ENCODE peak calls at places on chromosome 22, in seven cellular contexts. R, F, I, U, Z, T and V are unnamed samples. For H3K4me1, the result is how much of the 10 kb centered on the place peaks cover.

GRCh38 chr22:33883961-33884808 is 36.1 kb downstream of the LARGE1 start:
- DNase-seq in U (no peak), F (no peak), I (no peak), Z (no peak), T (no peak), R (no peak), V (no peak)

GRCh38 chr22:46121523-46122287 is 28.6 kb upstream of the PPARA start:
- DNase-seq in R (no peak), F (no peak), U (no peak), T (no peak), I (no peak), Z (no peak), V (no peak)

GRCh38 chr22:16922076-16922475 is 85.9 kb downstream of the GAB4 start:
- DNase-seq in U (no peak), F (no peak), R (no peak), I (no peak), Z (no peak), T (no peak), V (peak)

GRCh38 chr22:45208993-45209838 is 31.5 kb downstream of the KIAA0930 start:
- DNase-seq in R (peak), U (peak), F (peak), I (peak), T (no peak), Z (peak), V (peak)

GRCh38 chr22:45805413-45805812 is 133.8 kb downstream of the ATXN10 start:
- DNase-seq in F (no peak), Z (no peak), R (no peak), U (no peak), T (no peak), I (no peak), V (no peak)

GRCh38 chr22:39543095-39543494 is 10.5 kb upstream of the RPS19BP1 start:
- DNase-seq in U (peak), F (no peak), R (no peak), I (peak), T (no peak), Z (peak), V (no peak)

GRCh38 chr22:44571566-44572413 is 73.8 kb upstream of the RTL6 start:
- DNase-seq in F (no peak), T (no peak), R (no peak), I (no peak), U (no peak), Z (no peak), V (no peak)

GRCh38 chr22:39999144-39999757 is 4.5 kb downstream of the FAM83F start:
- DNase-seq in U (peak), T (no peak), R (no peak), I (peak), Z (no peak), F (no peak), V (peak)

GRCh38 chr22:21947040-21948014 is 5.3 kb downstream of the PPM1F start:
- DNase-seq in F (peak), T (no peak), I (peak), Z (peak), R (peak), U (peak), V (peak)

GRCh38 chr22:23220485-23221350 is 40.4 kb downstream of the BCR start:
- DNase-seq in T (peak), Z (no peak), U (no peak), R (no peak), F (no peak), I (peak), V (no peak)

GRCh38 chr22:19903513-19903912 is 38.1 kb upstream of the COMT start:
- DNase-seq in F (no peak), U (no peak), T (no peak), Z (no peak), R (peak), I (no peak), V (no peak)

GRCh38 chr22:33579448-33580093 is 340.7 kb downstream of the LARGE1 start:
- DNase-seq in U (peak), F (peak), I (peak), T (peak), R (peak), Z (peak), V (peak)

GRCh38 chr22:43222281-43222680 is 35.3 kb upstream of the TTLL12 start:
- DNase-seq in I (no peak), T (no peak), U (no peak), F (no peak), R (no peak), Z (no peak), V (no peak)

GRCh38 chr22:40805239-40805638 is 13.9 kb downstream of the SLC25A17 start:
- DNase-seq in T (no peak), Z (no peak), R (no peak), U (no peak), I (no peak), F (no peak), V (peak)

GRCh38 chr22:19766506-19767426 is 6.2 kb downstream of the TBX1 start:
- DNase-seq in Z (peak), U (peak), F (no peak), R (peak), I (no peak), T (peak), V (peak)

GRCh38 chr22:45968751-45969413 is 8.1 kb downstream of the WNT7B start:
- DNase-seq in T (no peak), Z (no peak), I (peak), R (no peak), F (no peak), U (peak), V (no peak)

GRCh38 chr22:43892183-43892894 is 526 bp upstream of the PNPLA5 start:
- DNase-seq in U (no peak), Z (no peak), T (no peak), F (no peak), I (no peak), R (no peak), V (peak)

GRCh38 chr22:39253427-39254070 is 8.8 kb upstream of the PDGFB start:
- DNase-seq in U (peak), T (peak), Z (no peak), I (peak), R (no peak), F (no peak), V (peak)

GRCh38 chr22:47102648-47103047 is 340.2 kb downstream of the TBC1D22A start:
- DNase-seq in F (no peak), I (peak), R (peak), T (peak), Z (peak), U (peak), V (peak)

GRCh38 chr22:47371263-47372090 is 609.0 kb downstream of the TBC1D22A start:
- DNase-seq in F (no peak), I (no peak), R (no peak), T (no peak), Z (peak), U (no peak), V (no peak)

GRCh38 chr22:38724926-38725571 is 19.3 kb downstream of the GTPBP1 start:
- DNase-seq in R (no peak), T (no peak), F (no peak), I (peak), U (peak), Z (no peak), V (peak)

GRCh38 chr22:38953091-38953490 is 4.3 kb upstream of the APOBEC3A start:
- DNase-seq in I (no peak), T (no peak), F (no peak), U (no peak), Z (no peak), R (no peak), V (no peak)

GRCh38 chr22:45612940-45613339 is 58.7 kb upstream of the ATXN10 start:
- DNase-seq in I (no peak), T (no peak), F (no peak), R (no peak), U (no peak), Z (no peak), V (no peak)

GRCh38 chr22:20418211-20418788 is 19.3 kb downstream of the SCARF2 start:
- DNase-seq in T (peak), I (peak), U (peak), R (peak), F (peak), Z (peak), V (peak)

GRCh38 chr22:35552186-35552842 is 11.7 kb downstream of the RASD2 start:
- DNase-seq in Z (peak), R (peak), I (no peak), F (peak), U (peak), T (no peak), V (peak)

GRCh38 chr22:20016734-20017621 is at the start of gene ARVCF:
- DNase-seq in R (peak), Z (peak), U (peak), F (peak), I (peak), T (peak), V (peak)

GRCh38 chr22:28976588-28976987 is 85.0 kb downstream of the C22orf31 start:
- DNase-seq in Z (no peak), R (no peak), T (no peak), U (peak), I (peak), F (no peak), V (no peak)

GRCh38 chr22:42747701-42748513 is 27.2 kb upstream of the A4GALT start:
- DNase-seq in F (no peak), I (peak), R (no peak), U (peak), T (no peak), Z (no peak), V (peak)

GRCh38 chr22:22769434-22770279 is 118.0 kb upstream of the IGLL5 start:
- DNase-seq in T (no peak), Z (no peak), F (no peak), I (no peak), U (no peak), R (no peak), V (no peak)

GRCh38 chr22:20656902-20657836 is 116.7 kb upstream of the SERPIND1 start:
- DNase-seq in F (no peak), Z (peak), U (no peak), R (peak), I (peak), T (no peak), V (peak)

GRCh38 chr22:17974703-17975372 is 49.5 kb downstream of the MICAL3 start:
- DNase-seq in R (no peak), F (no peak), Z (no peak), I (no peak), T (no peak), U (no peak), V (no peak)

GRCh38 chr22:17795143-17795542 is 20.9 kb upstream of the BID start:
- DNase-seq in I (no peak), R (no peak), T (no peak), U (no peak), Z (no peak), F (no peak), V (no peak)

GRCh38 chr22:46537221-46537945 is at the start of gene CELSR1:
- DNase-seq in Z (peak), R (peak), F (peak), T (peak), U (no peak), I (peak), V (peak)

GRCh38 chr22:27859336-27859735 is 57.8 kb upstream of the MN1 start:
- DNase-seq in T (no peak), F (no peak), I (peak), R (no peak), U (no peak), Z (no peak), V (no peak)

GRCh38 chr22:27866136-27867091 is 52.6 kb downstream of the PITPNB start:
- DNase-seq in F (no peak), I (peak), T (no peak), R (no peak), U (peak), Z (no peak), V (no peak)

GRCh38 chr22:27867114-27867957 is 51.7 kb downstream of the PITPNB start:
- DNase-seq in R (no peak), T (no peak), U (peak), I (no peak), Z (no peak), F (no peak), V (peak)

GRCh38 chr22:27863001-27863400 is 56.1 kb downstream of the PITPNB start:
- DNase-seq in I (no peak), Z (no peak), U (no peak), F (no peak), R (no peak), T (no peak), V (no peak)

DNA sequence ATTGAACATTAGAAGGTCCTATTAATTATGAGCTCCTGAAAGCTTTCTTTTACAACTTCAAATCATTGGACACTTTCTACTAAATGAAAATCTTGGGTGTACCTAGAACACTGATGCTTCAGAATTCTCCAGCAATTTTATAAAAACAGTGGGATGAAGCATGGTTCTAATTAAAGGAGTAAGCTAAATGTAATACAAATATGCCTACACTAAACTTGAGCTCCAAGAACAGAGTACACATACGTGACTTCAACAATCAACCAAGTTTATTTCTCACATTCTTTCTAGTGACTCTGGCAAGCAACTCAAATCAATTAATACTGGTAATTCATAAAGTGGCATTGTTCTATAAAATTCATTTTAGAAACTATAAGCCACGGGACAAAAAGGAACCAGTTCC is 55.5 kb downstream of the PITPNB start:
- DNase-seq in U (no peak), F (no peak), I (no peak), Z (no peak), T (no peak), R (no peak), V (no peak)
- H2AK5ac ChIP-seq in U (no peak), F (no peak), I (peak), Z (no peak), T (no peak), R (no peak), V (no peak)

GRCh38 chr22:31650391-31650790 is 11.6 kb downstream of the PISD start:
- DNase-seq in I (peak), U (peak), R (no peak), T (peak), Z (no peak), F (no peak), V (peak)
- H2BK5ac ChIP-seq in I (peak), U (peak), R (no peak), T (no peak), Z (no peak), F (no peak), V (no peak)

DNA sequence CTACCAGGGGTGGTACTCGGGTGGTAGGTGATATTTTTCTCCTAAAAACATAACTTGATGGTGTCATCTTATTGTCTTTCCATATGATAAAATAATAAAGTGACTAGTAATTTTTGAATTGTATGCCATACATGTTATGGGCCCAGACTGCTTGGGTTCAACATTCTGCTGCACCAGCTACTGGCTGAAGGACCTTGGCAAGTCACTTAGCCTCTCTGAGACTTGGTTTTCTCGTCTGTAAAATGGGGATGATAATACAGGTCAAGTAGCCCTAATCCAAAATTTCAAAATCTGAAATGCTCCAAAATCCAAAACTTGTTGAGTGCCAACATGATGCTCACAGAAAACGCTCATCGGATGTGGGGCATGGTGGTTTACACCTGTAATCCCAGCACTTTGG is 35.6 kb upstream of the TFIP11 start:
- DNase-seq in U (no peak), T (no peak), F (no peak), Z (no peak), I (no peak), R (no peak), V (no peak)
- H3K4me1 ChIP-seq in U (under half), T (under half), F (under half), Z (under half), I (under half), R (under half), V (under half)

DNA sequence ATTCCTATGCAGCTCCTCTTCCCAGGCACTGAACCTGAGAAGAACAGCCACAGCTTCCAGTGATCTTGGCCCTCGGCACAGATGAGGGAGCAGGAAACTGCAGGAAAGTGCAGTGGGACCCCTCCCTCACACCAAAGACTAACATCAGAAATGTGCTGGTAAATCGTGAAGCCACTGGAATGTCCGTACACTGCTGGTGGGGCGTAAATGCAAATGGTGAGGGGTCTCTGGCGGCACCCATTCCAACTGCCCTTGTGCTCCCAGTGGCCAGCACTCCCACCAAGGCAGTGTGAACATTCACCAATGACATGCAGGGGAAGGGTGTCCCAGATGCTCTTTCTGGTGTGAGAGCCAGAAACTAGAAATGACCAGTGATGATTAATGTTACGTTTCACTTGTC is 574.0 kb downstream of the BRD1 start:
- DNase-seq in R (no peak), Z (no peak), I (no peak), T (no peak), F (no peak), U (no peak), V (no peak)
- H2AK5ac ChIP-seq in R (no peak), Z (no peak), I (no peak), T (no peak), F (no peak), U (no peak), V (no peak)